ENCODE peak calls at places on chromosomes 2 and 18, in ten cellular contexts. X is GM12878, U is transverse colon, E is HCT116, T is uterus, O is H1, R is stomach, H is K562, I is heart left ventricle, D is upper lobe of left lung. L is an unnamed sample.

GRCh38 chr2:154804451-154804850 is 106.0 kb downstream of the KCNJ3 start:
- DNase-seq in X (no peak), U (no peak), E (no peak), T (no peak), O (no peak), R (no peak), H (no peak), I (no peak), D (no peak), L (no peak)

GRCh38 chr2:73837847-73838585 is 9.3 kb downstream of the STAMBP start:
- DNase-seq in X (no peak), U (no peak), E (no peak), T (no peak), O (no peak), R (no peak), H (no peak), I (no peak), D (no peak), L (no peak)

GRCh38 chr2:108635630-108636354 is 83.5 kb upstream of the RANBP2 start:
- DNase-seq in X (no peak), U (no peak), E (no peak), T (no peak), O (no peak), R (no peak), H (no peak), I (no peak), D (no peak), L (no peak)

GRCh38 chr18:22471546-22472131 is 53.9 kb upstream of the CTAGE1 start:
- DNase-seq in X (no peak), U (no peak), E (no peak), T (no peak), O (no peak), R (peak; percentile 71), H (no peak), I (no peak), D (peak; percentile 31), L (no peak)

GRCh38 chr2:41940715-41941114 is 107.1 kb upstream of the PKDCC start:
- DNase-seq in X (no peak), U (no peak), E (no peak), T (peak; percentile 57), O (no peak), R (no peak), H (peak; percentile 47), I (peak; percentile 64), D (no peak), L (no peak)

GRCh38 chr2:230798769-230799399 is 65.9 kb upstream of the ITM2C start:
- DNase-seq in X (no peak), U (no peak), E (no peak), T (no peak), O (no peak), R (no peak), H (peak; percentile 22), I (no peak), D (no peak), L (no peak)

GRCh38 chr2:31235504-31235902 is 1.6 kb downstream of the EHD3 start:
- DNase-seq in X (no peak), U (no peak), E (no peak), T (no peak), O (peak; percentile 22), R (no peak), H (peak; percentile 29), I (no peak), D (no peak), L (no peak)

GRCh38 chr2:124978597-124978996 is 953.5 kb downstream of the CNTNAP5 start:
- DNase-seq in X (no peak), U (no peak), E (no peak), T (no peak), O (no peak), R (no peak), H (no peak), I (no peak), D (no peak), L (no peak)

GRCh38 chr18:57434177-57434535 is 1.0 kb upstream of the ONECUT2 start:
- DNase-seq in X (no peak), U (no peak), E (no peak), T (no peak), O (peak; percentile 56), R (no peak), H (no peak), I (no peak), D (no peak), L (no peak)

GRCh38 chr2:127270663-127271062 is 23.3 kb downstream of the ERCC3 start:
- DNase-seq in X (no peak), U (no peak), E (no peak), T (no peak), O (no peak), R (no peak), H (no peak), I (no peak), D (no peak), L (no peak)

DNA sequence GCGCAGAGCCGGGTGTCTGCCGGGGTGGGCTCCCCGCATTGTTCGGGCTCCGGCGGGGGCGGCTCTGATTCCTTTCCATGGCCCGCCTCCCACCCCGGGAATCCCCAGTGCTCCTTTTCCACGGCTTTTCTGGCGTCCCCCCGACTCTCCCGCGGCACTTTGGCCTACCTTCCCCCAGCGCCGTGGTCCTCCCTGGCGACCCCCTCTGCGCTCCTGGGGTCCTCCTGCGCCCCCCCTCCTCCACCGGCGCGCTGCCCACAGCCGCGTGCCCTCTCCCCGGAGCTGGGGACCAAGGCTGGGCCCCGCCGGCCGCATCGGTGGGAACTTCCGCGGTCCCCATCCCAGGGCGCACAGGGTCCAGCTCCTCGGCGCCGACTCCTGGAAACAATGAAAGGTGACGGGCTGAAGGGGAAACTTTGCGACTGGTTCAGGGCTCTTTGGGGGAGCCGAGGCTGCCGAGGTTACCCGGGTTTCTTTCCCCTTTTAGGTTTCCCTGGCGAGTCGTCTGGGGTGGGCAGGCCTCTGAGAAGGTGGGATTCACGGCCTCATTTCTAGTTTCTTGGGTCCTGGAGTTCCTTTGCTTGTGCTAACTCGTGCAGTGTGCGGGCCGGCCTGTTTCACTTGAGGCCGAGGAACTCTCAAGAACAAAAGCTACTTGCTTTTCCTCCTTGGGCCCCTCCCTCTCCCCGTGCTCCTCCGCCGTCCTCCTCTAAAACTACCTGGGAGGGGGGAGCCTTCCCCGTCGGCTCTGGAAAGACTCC is 2.2 kb downstream of the TGIF1 start:
- DNase-seq in X (no peak), U (peak; percentile 78), E (no peak), T (peak; percentile 73), O (peak; percentile 50), R (peak; percentile 73), H (peak; percentile 45), I (peak; percentile 71), D (peak; percentile 75), L (no peak)
- TF ChIP-seq POLR2A in X (no peak), U (peak; percentile 79), E (peak; percentile 11), T (peak; percentile 53), O (peak; percentile 27), R (peak; percentile 41), H (no peak), I (no peak), D (peak; percentile 69), L (no peak)

GRCh38 chr2:97966545-97967215 is 29.1 kb downstream of the TMEM131 start:
- DNase-seq in X (no peak), U (no peak), E (peak; percentile 43), T (no peak), O (no peak), R (no peak), H (no peak), I (no peak), D (no peak), L (no peak)
- H3K36me3 ChIP-seq in X (no peaks in the 10 kb centered on the region), U (no peaks in the 10 kb centered on the region), E (no peaks in the 10 kb centered on the region), T (no peaks in the 10 kb centered on the region), O (no peaks in the 10 kb centered on the region), R (no peaks in the 10 kb centered on the region), H (no peaks in the 10 kb centered on the region), I (no peaks in the 10 kb centered on the region), D (no peaks in the 10 kb centered on the region), L (no peaks in the 10 kb centered on the region)

DNA sequence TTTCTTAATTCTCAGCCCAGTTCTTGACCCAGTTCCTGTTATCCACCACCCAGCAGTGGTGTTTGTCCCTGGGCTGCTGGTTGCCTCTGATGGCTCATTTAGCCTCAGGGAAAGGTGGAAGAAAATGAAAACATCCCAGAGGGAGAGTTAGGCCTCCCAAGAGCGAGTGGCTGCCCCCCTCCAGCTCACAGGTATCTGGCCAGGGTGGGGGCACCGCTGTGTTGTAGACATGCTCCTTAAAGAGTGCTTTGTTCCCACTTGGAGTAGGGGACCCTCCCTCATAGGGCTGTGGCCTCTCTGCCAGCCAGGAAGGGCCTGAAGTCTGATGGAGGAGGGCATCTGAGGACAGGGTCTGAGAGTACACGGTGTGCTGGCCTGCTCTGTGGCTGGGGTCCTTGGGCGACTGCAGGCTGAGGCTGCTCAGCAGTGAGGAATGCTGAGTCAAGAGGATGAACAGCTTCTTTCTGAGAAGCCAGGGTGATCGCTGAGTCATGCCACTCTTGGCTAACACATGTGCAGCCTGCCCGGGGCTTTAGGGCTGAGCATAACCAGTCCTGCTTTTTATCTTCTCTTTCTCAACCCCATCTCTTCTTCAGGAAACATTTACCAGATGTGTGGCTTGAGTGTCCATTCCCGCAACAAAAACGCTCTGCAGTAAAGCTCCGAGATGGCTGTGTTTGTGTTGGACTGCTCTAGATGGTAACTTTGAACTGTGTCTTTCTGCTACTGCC is 72.4 kb downstream of the IL1R2 start:
- DNase-seq in X (no peak), U (peak; percentile 81), E (peak; percentile 33), T (peak; percentile 95), O (no peak), R (peak; percentile 81), H (peak; percentile 89), I (peak; percentile 87), D (peak; percentile 97), L (peak; percentile 9)
- TF ChIP-seq POLR2A in X (no peak), U (no peak), E (no peak), T (peak; percentile 20), O (no peak), R (no peak), H (peak; percentile 65), I (no peak), D (peak; percentile 15), L (no peak)

GRCh38 chr2:233275223-233275622 is 23.8 kb downstream of the ATG16L1 start:
- DNase-seq in X (no peak), U (no peak), E (no peak), T (no peak), O (no peak), R (no peak), H (no peak), I (no peak), D (no peak), L (no peak)

GRCh38 chr2:233270366-233270765 is 18.9 kb downstream of the ATG16L1 start:
- DNase-seq in X (no peak), U (no peak), E (no peak), T (no peak), O (no peak), R (no peak), H (no peak), I (no peak), D (no peak), L (no peak)

GRCh38 chr2:233270951-233271350 is 19.5 kb downstream of the ATG16L1 start:
- DNase-seq in X (no peak), U (no peak), E (no peak), T (no peak), O (no peak), R (no peak), H (no peak), I (no peak), D (no peak), L (no peak)

GRCh38 chr2:233273120-233273519 is 21.6 kb downstream of the ATG16L1 start:
- DNase-seq in X (no peak), U (no peak), E (no peak), T (no peak), O (no peak), R (no peak), H (no peak), I (no peak), D (no peak), L (no peak)

DNA sequence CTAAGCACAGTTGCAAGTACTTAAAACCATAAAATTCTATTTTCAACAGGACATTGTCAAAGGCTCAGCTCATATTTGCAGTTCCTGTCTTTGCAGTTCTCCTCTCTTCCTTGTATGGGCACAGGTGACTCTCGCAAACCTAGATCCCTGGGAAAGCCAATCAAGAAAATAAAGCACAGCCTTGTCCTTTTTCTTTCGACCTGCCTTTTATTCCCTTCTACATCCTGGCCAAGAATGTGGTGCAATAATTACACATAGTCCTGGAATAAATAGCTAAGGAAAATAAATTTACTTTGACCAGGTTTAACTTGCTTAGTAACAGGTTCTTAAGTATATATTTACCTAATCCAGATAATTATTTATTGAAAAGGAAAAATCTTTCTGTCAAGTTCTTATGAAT is 20.2 kb downstream of the ATG16L1 start:
- DNase-seq in X (no peak), U (no peak), E (no peak), T (no peak), O (no peak), R (no peak), H (no peak), I (no peak), D (no peak), L (no peak)
- H3K36me3 ChIP-seq in X (peaks cover 20% of the 10 kb centered on the region), U (peaks cover 66% of the 10 kb centered on the region), E (peaks cover 68% of the 10 kb centered on the region), T (no peaks in the 10 kb centered on the region), O (peaks cover 29% of the 10 kb centered on the region), R (peaks cover 100% of the 10 kb centered on the region), H (peaks cover 95% of the 10 kb centered on the region), I (peaks cover 83% of the 10 kb centered on the region), D (peaks cover 58% of the 10 kb centered on the region), L (peaks cover 4% of the 10 kb centered on the region)

L was measured in esophagus squamous epithelium.